ENCODE peak calls at places on chromosomes 7 and 10, in five cellular contexts. G is GM12891; W is mucosa of descending colon; Q is WTC11; E is stimulated activated CD8-positive, alpha-beta memory T cell treated with anti-CD3 and anti-CD28 coated beads, Interleukin-4, amount 100 ng/mL, for 4 hours. J is an unnamed sample.

GRCh38 chr10:114970515-114970914 is 32.5 kb downstream of the TRUB1 start:
- DNase-seq in G (no peak), W (no peak), Q (no peak), E (no peak), J (no peak)

GRCh38 chr7:24879281-24879680 is 100.7 kb downstream of the OSBPL3 start:
- DNase-seq in G (no peak), W (no peak), Q (no peak), E (no peak), J (no peak)

GRCh38 chr7:17347426-17347825 is 49.0 kb downstream of the AHR start:
- DNase-seq in G (no peak), W (no peak), Q (no peak), E (no peak), J (no peak)

GRCh38 chr10:19245889-19246841 is 197.6 kb downstream of the MALRD1 start:
- DNase-seq in G (no peak), W (no peak), Q (no peak), E (no peak), J (no peak)

GRCh38 chr10:49628599-49628998 is 14.8 kb downstream of the CHAT start:
- DNase-seq in G (no peak), W (no peak), Q (peak; percentile 0), E (no peak), J (no peak)

GRCh38 chr10:83459124-83459523 is 680.2 kb upstream of the GHITM start:
- DNase-seq in G (no peak), W (no peak), Q (no peak), E (no peak), J (no peak)

GRCh38 chr7:12431886-12432285 is 28.2 kb upstream of the VWDE start:
- DNase-seq in G (no peak), W (no peak), Q (peak; percentile 49), E (no peak), J (no peak)

GRCh38 chr7:117071597-117071996 is 118.3 kb downstream of the ST7 start:
- DNase-seq in G (no peak), W (no peak), Q (no peak), E (no peak), J (no peak)

GRCh38 chr7:76427635-76428034 is 2.9 kb downstream of the ZP3 start:
- DNase-seq in G (no peak), W (no peak), Q (no peak), E (no peak), J (no peak)

GRCh38 chr10:72088879-72089585 is 681 bp upstream of the SPOCK2 start:
- DNase-seq in G (no peak), W (peak; percentile 45), Q (peak; percentile 39), E (no peak), J (no peak)

GRCh38 chr7:124784879-124785818 is 19.6 kb upstream of the GPR37 start:
- DNase-seq in G (no peak), W (no peak), Q (peak; percentile 60), E (no peak), J (no peak)

GRCh38 chr7:40777913-40778312 is 643.1 kb downstream of the SUGCT start:
- DNase-seq in G (no peak), W (no peak), Q (no peak), E (no peak), J (no peak)

GRCh38 chr7:37117261-37117660 is 331.4 kb downstream of the ELMO1 start:
- DNase-seq in G (no peak), W (no peak), Q (peak; percentile 18), E (no peak), J (peak; percentile 70)

GRCh38 chr7:33040803-33041516 is 21.6 kb downstream of the NT5C3A start:
- DNase-seq in G (peak; percentile 22), W (no peak), Q (no peak), E (peak; percentile 16), J (no peak)

GRCh38 chr7:22430457-22430856 is 69.5 kb downstream of the STEAP1B start:
- DNase-seq in G (no peak), W (no peak), Q (no peak), E (no peak), J (no peak)

GRCh38 chr10:1553951-1554350 is 183.4 kb downstream of the ADARB2 start:
- DNase-seq in G (no peak), W (no peak), Q (no peak), E (no peak), J (no peak)

GRCh38 chr7:149860821-149861727 is 12.7 kb upstream of the ATP6V0E2 start:
- DNase-seq in G (no peak), W (no peak), Q (peak; percentile 80), E (no peak), J (no peak)

GRCh38 chr7:134823400-134823799 is 44.0 kb downstream of the CALD1 start:
- DNase-seq in G (no peak), W (no peak), Q (no peak), E (no peak), J (no peak)

GRCh38 chr10:75111906-75112703 is 649 bp downstream of the SAMD8 start:
- DNase-seq in G (no peak), W (peak; percentile 68), Q (peak; percentile 60), E (peak; percentile 4), J (no peak)

GRCh38 chr10:67306588-67307205 is 380.9 kb downstream of the LRRTM3 start:
- DNase-seq in G (peak; percentile 11), W (no peak), Q (no peak), E (no peak), J (no peak)

GRCh38 chr7:2473496-2474180 is 2.6 kb downstream of the GRIFIN start:
- DNase-seq in G (no peak), W (no peak), Q (no peak), E (no peak), J (no peak)

GRCh38 chr10:35592421-35592820 is 12.7 kb upstream of the GJD4 start:
- DNase-seq in G (no peak), W (no peak), Q (no peak), E (no peak), J (no peak)

GRCh38 chr7:128860158-128861073 is 2.2 kb upstream of the ATP6V1F start:
- DNase-seq in G (no peak), W (no peak), Q (no peak), E (no peak), J (no peak)

GRCh38 chr10:98128802-98129201 is 5.7 kb upstream of the R3HCC1L start:
- DNase-seq in G (no peak), W (no peak), Q (no peak), E (no peak), J (no peak)

GRCh38 chr7:932651-932975 is 21.9 kb downstream of the ADAP1 start:
- DNase-seq in G (no peak), W (peak; percentile 17), Q (peak; percentile 8), E (no peak), J (no peak)

GRCh38 chr10:29712108-29712507 is 77.3 kb upstream of the SVIL start:
- DNase-seq in G (no peak), W (no peak), Q (peak; percentile 59), E (no peak), J (peak; percentile 65)

GRCh38 chr7:94511763-94512162 is 2.2 kb downstream of the CASD1 start:
- DNase-seq in G (no peak), W (no peak), Q (no peak), E (no peak), J (no peak)

GRCh38 chr10:86225098-86225782 is 141.4 kb downstream of the GRID1 start:
- DNase-seq in G (no peak), W (no peak), Q (no peak), E (no peak), J (no peak)

GRCh38 chr10:91073301-91073780 is 147.1 kb upstream of the PCGF5 start:
- DNase-seq in G (no peak), W (no peak), Q (no peak), E (no peak), J (no peak)

GRCh38 chr10:123496336-123496735 is 169.8 kb upstream of the GPR26 start:
- DNase-seq in G (no peak), W (no peak), Q (no peak), E (no peak), J (no peak)